ENCODE peak calls at places on chromosomes 5 and 9, in eight cellular contexts. One of them, this sample, is unnamed.

GRCh38 chr9:16787724-16788123 is 82.7 kb downstream of the BNC2 start:
- DNase-seq in right lobe of liver: no peak
- DNase-seq in uterus: no peak
- DNase-seq in astrocyte of the spinal cord: peak; percentile 34
- DNase-seq in GM13977: no peak
- DNase-seq in upper lobe of right lung: no peak
- DNase-seq in mucosa of descending colon: no peak
- DNase-seq in ovary: no peak
- DNase-seq in this sample: no peak

GRCh38 chr9:33133186-33133585 is 34.0 kb downstream of the B4GALT1 start:
- DNase-seq in right lobe of liver: peak; percentile 53
- DNase-seq in uterus: no peak
- DNase-seq in astrocyte of the spinal cord: no peak
- DNase-seq in GM13977: no peak
- DNase-seq in upper lobe of right lung: no peak
- DNase-seq in mucosa of descending colon: no peak
- DNase-seq in ovary: no peak
- DNase-seq in this sample: no peak

GRCh38 chr5:75023368-75024159 is 28.8 kb downstream of the GCNT4 start:
- DNase-seq in right lobe of liver: no peak
- DNase-seq in uterus: no peak
- DNase-seq in astrocyte of the spinal cord: no peak
- DNase-seq in GM13977: no peak
- DNase-seq in upper lobe of right lung: no peak
- DNase-seq in mucosa of descending colon: no peak
- DNase-seq in ovary: no peak
- DNase-seq in this sample: no peak

GRCh38 chr9:113139953-113140352 is 10.9 kb upstream of the SLC31A2 start:
- DNase-seq in right lobe of liver: no peak
- DNase-seq in uterus: no peak
- DNase-seq in astrocyte of the spinal cord: no peak
- DNase-seq in GM13977: no peak
- DNase-seq in upper lobe of right lung: no peak
- DNase-seq in mucosa of descending colon: no peak
- DNase-seq in ovary: no peak
- DNase-seq in this sample: no peak

GRCh38 chr9:34382054-34382453 is 5.4 kb upstream of the MYORG start:
- DNase-seq in right lobe of liver: no peak
- DNase-seq in uterus: no peak
- DNase-seq in astrocyte of the spinal cord: no peak
- DNase-seq in GM13977: no peak
- DNase-seq in upper lobe of right lung: peak; percentile 23
- DNase-seq in mucosa of descending colon: no peak
- DNase-seq in ovary: no peak
- DNase-seq in this sample: no peak

GRCh38 chr9:125679597-125680189 is 27.3 kb downstream of the MAPKAP1 start:
- DNase-seq in right lobe of liver: no peak
- DNase-seq in uterus: no peak
- DNase-seq in astrocyte of the spinal cord: no peak
- DNase-seq in GM13977: no peak
- DNase-seq in upper lobe of right lung: no peak
- DNase-seq in mucosa of descending colon: no peak
- DNase-seq in ovary: no peak
- DNase-seq in this sample: no peak

GRCh38 chr9:123727332-123727731 is 202.6 kb downstream of the DENND1A start:
- DNase-seq in right lobe of liver: no peak
- DNase-seq in uterus: no peak
- DNase-seq in astrocyte of the spinal cord: no peak
- DNase-seq in GM13977: no peak
- DNase-seq in upper lobe of right lung: no peak
- DNase-seq in mucosa of descending colon: no peak
- DNase-seq in ovary: no peak
- DNase-seq in this sample: no peak

GRCh38 chr5:108726446-108727091 is 21.1 kb upstream of the FER start:
- DNase-seq in right lobe of liver: no peak
- DNase-seq in uterus: no peak
- DNase-seq in astrocyte of the spinal cord: no peak
- DNase-seq in GM13977: no peak
- DNase-seq in upper lobe of right lung: no peak
- DNase-seq in mucosa of descending colon: no peak
- DNase-seq in ovary: no peak
- DNase-seq in this sample: peak; percentile 47

GRCh38 chr9:74721696-74722660 is 165.7 kb downstream of the TRPM6 start:
- DNase-seq in right lobe of liver: no peak
- DNase-seq in uterus: no peak
- DNase-seq in astrocyte of the spinal cord: no peak
- DNase-seq in GM13977: no peak
- DNase-seq in upper lobe of right lung: no peak
- DNase-seq in mucosa of descending colon: no peak
- DNase-seq in ovary: no peak
- DNase-seq in this sample: no peak

GRCh38 chr9:120970249-120970648 is 43.7 kb upstream of the TRAF1 start:
- DNase-seq in right lobe of liver: no peak
- DNase-seq in uterus: no peak
- DNase-seq in astrocyte of the spinal cord: no peak
- DNase-seq in GM13977: no peak
- DNase-seq in upper lobe of right lung: no peak
- DNase-seq in mucosa of descending colon: no peak
- DNase-seq in ovary: no peak
- DNase-seq in this sample: no peak

GRCh38 chr5:113825143-113825542 is 311.6 kb downstream of the YTHDC2 start:
- DNase-seq in right lobe of liver: no peak
- DNase-seq in uterus: no peak
- DNase-seq in astrocyte of the spinal cord: no peak
- DNase-seq in GM13977: no peak
- DNase-seq in upper lobe of right lung: no peak
- DNase-seq in mucosa of descending colon: no peak
- DNase-seq in ovary: no peak
- DNase-seq in this sample: no peak

GRCh38 chr9:22210262-22210661 is 201.2 kb upstream of the CDKN2B start:
- DNase-seq in right lobe of liver: no peak
- DNase-seq in uterus: no peak
- DNase-seq in astrocyte of the spinal cord: no peak
- DNase-seq in GM13977: no peak
- DNase-seq in upper lobe of right lung: no peak
- DNase-seq in mucosa of descending colon: no peak
- DNase-seq in ovary: no peak
- DNase-seq in this sample: no peak

GRCh38 chr9:7259544-7260241 is 501.9 kb downstream of the KDM4C start:
- DNase-seq in right lobe of liver: no peak
- DNase-seq in uterus: no peak
- DNase-seq in astrocyte of the spinal cord: no peak
- DNase-seq in GM13977: no peak
- DNase-seq in upper lobe of right lung: no peak
- DNase-seq in mucosa of descending colon: no peak
- DNase-seq in ovary: no peak
- DNase-seq in this sample: no peak

GRCh38 chr5:1515921-1516571 is 7.7 kb downstream of the LPCAT1 start:
- DNase-seq in right lobe of liver: peak; percentile 63
- DNase-seq in uterus: peak; percentile 4
- DNase-seq in astrocyte of the spinal cord: no peak
- DNase-seq in GM13977: no peak
- DNase-seq in upper lobe of right lung: peak; percentile 61
- DNase-seq in mucosa of descending colon: peak; percentile 11
- DNase-seq in ovary: no peak
- DNase-seq in this sample: peak; percentile 13

GRCh38 chr5:81971694-81972495 is at the start of gene ATG10:
- DNase-seq in right lobe of liver: peak; percentile 96
- DNase-seq in uterus: peak; percentile 93
- DNase-seq in astrocyte of the spinal cord: peak; percentile 95
- DNase-seq in GM13977: peak; percentile 97
- DNase-seq in upper lobe of right lung: peak; percentile 96
- DNase-seq in mucosa of descending colon: peak; percentile 94
- DNase-seq in ovary: peak; percentile 96
- DNase-seq in this sample: peak; percentile 98

GRCh38 chr5:119324842-119325241 is 31.0 kb upstream of the TNFAIP8 start:
- DNase-seq in right lobe of liver: no peak
- DNase-seq in uterus: no peak
- DNase-seq in astrocyte of the spinal cord: no peak
- DNase-seq in GM13977: no peak
- DNase-seq in upper lobe of right lung: no peak
- DNase-seq in mucosa of descending colon: no peak
- DNase-seq in ovary: no peak
- DNase-seq in this sample: no peak
- TF ChIP-seq CTCF in right lobe of liver: no peak
- TF ChIP-seq CTCF in uterus: no peak
- TF ChIP-seq CTCF in astrocyte of the spinal cord: no peak
- TF ChIP-seq CTCF in GM13977: no peak
- TF ChIP-seq CTCF in upper lobe of right lung: no peak
- TF ChIP-seq CTCF in mucosa of descending colon: no peak
- TF ChIP-seq CTCF in ovary: no peak
- TF ChIP-seq CTCF in this sample: no peak

GRCh38 chr5:177405805-177406204 is 3.6 kb downstream of the F12 start:
- DNase-seq in right lobe of liver: no peak
- DNase-seq in uterus: no peak
- DNase-seq in astrocyte of the spinal cord: no peak
- DNase-seq in GM13977: no peak
- DNase-seq in upper lobe of right lung: no peak
- DNase-seq in mucosa of descending colon: peak; percentile 50
- DNase-seq in ovary: no peak
- DNase-seq in this sample: no peak
- TF ChIP-seq CTCF in right lobe of liver: no peak
- TF ChIP-seq CTCF in uterus: no peak
- TF ChIP-seq CTCF in astrocyte of the spinal cord: no peak
- TF ChIP-seq CTCF in GM13977: no peak
- TF ChIP-seq CTCF in upper lobe of right lung: no peak
- TF ChIP-seq CTCF in mucosa of descending colon: no peak
- TF ChIP-seq CTCF in ovary: no peak
- TF ChIP-seq CTCF in this sample: no peak

DNA sequence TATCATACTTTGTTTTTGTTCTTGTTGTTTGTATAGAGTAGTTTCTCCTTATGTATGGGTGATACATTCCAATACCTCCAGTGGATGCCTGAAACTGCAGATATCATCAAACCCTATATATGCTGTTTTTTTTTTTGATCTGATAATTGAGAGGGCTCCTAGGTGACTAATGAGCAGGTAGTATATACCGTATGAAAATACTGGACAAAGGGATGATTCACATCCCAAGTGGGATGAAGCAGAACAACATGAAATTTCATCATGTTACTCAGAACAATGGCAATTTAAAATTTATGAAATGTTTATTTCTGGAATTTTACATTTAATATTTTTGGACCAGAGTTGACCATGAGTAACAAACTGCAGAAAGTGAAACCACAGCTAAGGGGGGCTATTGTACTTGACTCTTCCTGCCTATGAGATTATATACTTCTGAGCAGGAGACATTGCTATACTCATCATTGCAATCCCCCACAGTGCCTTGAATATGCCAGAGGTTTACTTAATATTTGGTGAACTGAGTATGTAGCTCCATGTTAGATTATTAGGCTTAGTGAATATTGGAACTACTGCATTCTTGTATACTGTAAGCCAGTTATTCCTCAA is 258.7 kb upstream of the FBXL7 start:
- DNase-seq in right lobe of liver: no peak
- DNase-seq in uterus: no peak
- DNase-seq in astrocyte of the spinal cord: no peak
- DNase-seq in GM13977: no peak
- DNase-seq in upper lobe of right lung: no peak
- DNase-seq in mucosa of descending colon: no peak
- DNase-seq in ovary: no peak
- DNase-seq in this sample: no peak
- TF ChIP-seq CTCF in right lobe of liver: no peak
- TF ChIP-seq CTCF in uterus: no peak
- TF ChIP-seq CTCF in astrocyte of the spinal cord: no peak
- TF ChIP-seq CTCF in GM13977: no peak
- TF ChIP-seq CTCF in upper lobe of right lung: no peak
- TF ChIP-seq CTCF in mucosa of descending colon: no peak
- TF ChIP-seq CTCF in ovary: no peak
- TF ChIP-seq CTCF in this sample: no peak

GRCh38 chr5:174172104-174172965 is 126.8 kb downstream of the NSG2 start:
- DNase-seq in right lobe of liver: no peak
- DNase-seq in uterus: no peak
- DNase-seq in astrocyte of the spinal cord: no peak
- DNase-seq in GM13977: no peak
- DNase-seq in upper lobe of right lung: no peak
- DNase-seq in mucosa of descending colon: no peak
- DNase-seq in ovary: no peak
- DNase-seq in this sample: no peak

GRCh38 chr5:174176511-174176910 is 131.0 kb downstream of the NSG2 start:
- DNase-seq in right lobe of liver: no peak
- DNase-seq in uterus: no peak
- DNase-seq in astrocyte of the spinal cord: no peak
- DNase-seq in GM13977: no peak
- DNase-seq in upper lobe of right lung: no peak
- DNase-seq in mucosa of descending colon: no peak
- DNase-seq in ovary: no peak
- DNase-seq in this sample: no peak

GRCh38 chr5:174175869-174176268 is 130.4 kb downstream of the NSG2 start:
- DNase-seq in right lobe of liver: no peak
- DNase-seq in uterus: no peak
- DNase-seq in astrocyte of the spinal cord: no peak
- DNase-seq in GM13977: no peak
- DNase-seq in upper lobe of right lung: no peak
- DNase-seq in mucosa of descending colon: no peak
- DNase-seq in ovary: no peak
- DNase-seq in this sample: no peak

GRCh38 chr5:174177531-174177930 is 132.0 kb downstream of the NSG2 start:
- DNase-seq in right lobe of liver: no peak
- DNase-seq in uterus: no peak
- DNase-seq in astrocyte of the spinal cord: no peak
- DNase-seq in GM13977: no peak
- DNase-seq in upper lobe of right lung: no peak
- DNase-seq in mucosa of descending colon: no peak
- DNase-seq in ovary: no peak
- DNase-seq in this sample: no peak

DNA sequence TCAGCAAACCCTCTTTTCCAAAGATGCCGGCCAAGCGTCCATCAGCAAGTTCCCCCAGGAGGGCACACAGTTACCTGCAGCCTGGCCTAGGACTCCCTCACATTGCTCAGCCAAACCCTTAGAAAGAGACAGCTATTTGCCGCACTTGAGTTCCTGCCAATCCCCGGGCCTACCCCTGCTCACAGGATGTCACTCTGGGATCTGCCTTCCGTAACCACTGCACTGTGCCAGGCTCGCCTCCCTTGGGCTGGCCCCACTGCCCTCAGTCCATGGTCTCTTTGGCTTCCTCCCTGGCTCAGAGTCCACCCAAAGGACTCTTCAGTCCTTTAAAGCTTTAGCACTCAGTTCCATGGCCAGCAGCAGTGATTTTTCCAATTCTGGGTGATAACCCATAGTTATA is 128.3 kb downstream of the NSG2 start:
- DNase-seq in right lobe of liver: peak; percentile 48
- DNase-seq in uterus: no peak
- DNase-seq in astrocyte of the spinal cord: no peak
- DNase-seq in GM13977: no peak
- DNase-seq in upper lobe of right lung: no peak
- DNase-seq in mucosa of descending colon: no peak
- DNase-seq in ovary: no peak
- DNase-seq in this sample: no peak
- TF ChIP-seq CTCF in right lobe of liver: no peak
- TF ChIP-seq CTCF in uterus: no peak
- TF ChIP-seq CTCF in astrocyte of the spinal cord: no peak
- TF ChIP-seq CTCF in GM13977: no peak
- TF ChIP-seq CTCF in upper lobe of right lung: no peak
- TF ChIP-seq CTCF in mucosa of descending colon: no peak
- TF ChIP-seq CTCF in ovary: no peak
- TF ChIP-seq CTCF in this sample: no peak

GRCh38 chr5:138241688-138242547 is 28.8 kb upstream of the CDC23 start:
- DNase-seq in right lobe of liver: peak; percentile 77
- DNase-seq in uterus: peak; percentile 15
- DNase-seq in astrocyte of the spinal cord: no peak
- DNase-seq in GM13977: no peak
- DNase-seq in upper lobe of right lung: peak; percentile 69
- DNase-seq in mucosa of descending colon: peak; percentile 28
- DNase-seq in ovary: peak; percentile 42
- DNase-seq in this sample: peak; percentile 75
- TF ChIP-seq CTCF in right lobe of liver: no peak
- TF ChIP-seq CTCF in uterus: no peak
- TF ChIP-seq CTCF in astrocyte of the spinal cord: no peak
- TF ChIP-seq CTCF in GM13977: no peak
- TF ChIP-seq CTCF in upper lobe of right lung: no peak
- TF ChIP-seq CTCF in mucosa of descending colon: no peak
- TF ChIP-seq CTCF in ovary: no peak
- TF ChIP-seq CTCF in this sample: no peak